ENCODE peak calls at places on chromosomes 2 and 18, in seven cellular contexts. Y is tibial artery; K is stimulated activated CD4-positive, alpha-beta T cell treated with anti-CD3 and anti-CD28 coated beads, Interleukin-15, amount 100 ng/mL, for 24 hours; J is fibroblast of gingiva; P is NCI-H2171 treated with DMSO at 0.1 percent for 48 hours; T is stimulated activated naive CD4-positive, alpha-beta T cell treated with Interleukin-2 at 50 U/mL for 16 hours; M is MCF 10A. O is an unnamed sample.

GRCh38 chr2:198640463-198640862 is 817.3 kb downstream of the SATB2 start:
- DNase-seq in Y (no peak), K (no peak), J (no peak), P (no peak), T (no peak), M (no peak), O (no peak)

GRCh38 chr2:54560146-54560881 is 104.2 kb downstream of the SPTBN1 start:
- DNase-seq in Y (peak; percentile 58), K (peak; percentile 44), J (peak; percentile 81), P (peak; percentile 15), T (no peak), M (peak; percentile 76), O (peak; percentile 65)

GRCh38 chr18:50183556-50183955 is 11.4 kb downstream of the MYO5B start:
- DNase-seq in Y (no peak), K (no peak), J (no peak), P (peak; percentile 20), T (no peak), M (peak; percentile 93), O (peak; percentile 46)

GRCh38 chr2:9398881-9399805 is 24.2 kb downstream of the ITGB1BP1 start:
- DNase-seq in Y (peak; percentile 48), K (no peak), J (no peak), P (no peak), T (no peak), M (no peak), O (no peak)

GRCh38 chr18:21004721-21005120 is 106.9 kb downstream of the ROCK1 start:
- DNase-seq in Y (no peak), K (no peak), J (peak; percentile 97), P (no peak), T (no peak), M (peak; percentile 66), O (no peak)

GRCh38 chr18:34511879-34512278 is 198.2 kb upstream of the DTNA start:
- DNase-seq in Y (no peak), K (no peak), J (no peak), P (no peak), T (no peak), M (no peak), O (no peak)

GRCh38 chr2:239299218-239299939 is 101.4 kb downstream of the HDAC4 start:
- DNase-seq in Y (peak; percentile 9), K (no peak), J (no peak), P (peak; percentile 61), T (no peak), M (no peak), O (no peak)

GRCh38 chr2:20169796-20170467 is 55.0 kb downstream of the SDC1 start:
- DNase-seq in Y (no peak), K (no peak), J (no peak), P (no peak), T (no peak), M (no peak), O (no peak)

GRCh38 chr2:37865640-37866039 is 59.4 kb upstream of the RMDN2 start:
- DNase-seq in Y (no peak), K (no peak), J (no peak), P (no peak), T (no peak), M (no peak), O (no peak)

GRCh38 chr2:195563857-195564512 is 93.0 kb upstream of the SLC39A10 start:
- DNase-seq in Y (no peak), K (peak; percentile 45), J (peak; percentile 59), P (no peak), T (peak; percentile 18), M (peak; percentile 59), O (peak; percentile 29)

GRCh38 chr2:201644001-201644400 is 698 bp upstream of the TMEM237 start:
- DNase-seq in Y (peak; percentile 54), K (no peak), J (peak; percentile 18), P (no peak), T (no peak), M (peak; percentile 19), O (no peak)

GRCh38 chr18:8050616-8051314 is 483.6 kb downstream of the PTPRM start:
- DNase-seq in Y (no peak), K (no peak), J (no peak), P (no peak), T (no peak), M (no peak), O (no peak)

GRCh38 chr2:66441651-66442365 is 6.9 kb downstream of the MEIS1 start:
- DNase-seq in Y (no peak), K (no peak), J (no peak), P (no peak), T (no peak), M (no peak), O (no peak)

GRCh38 chr2:26884486-26884885 is 36.6 kb downstream of the DPYSL5 start:
- DNase-seq in Y (no peak), K (no peak), J (no peak), P (no peak), T (no peak), M (no peak), O (no peak)

GRCh38 chr2:47654790-47655562 is 128.0 kb upstream of the MSH6 start:
- DNase-seq in Y (no peak), K (no peak), J (no peak), P (no peak), T (no peak), M (peak; percentile 46), O (peak; percentile 78)

GRCh38 chr2:174059178-174059874 is 94.2 kb upstream of the SP3 start:
- DNase-seq in Y (no peak), K (no peak), J (peak; percentile 70), P (no peak), T (no peak), M (peak; percentile 58), O (no peak)

GRCh38 chr2:147681093-147681492 is 163.7 kb upstream of the ACVR2A start:
- DNase-seq in Y (no peak), K (no peak), J (no peak), P (no peak), T (no peak), M (no peak), O (no peak)

GRCh38 chr2:182448371-182448770 is 21.5 kb upstream of the PDE1A start:
- DNase-seq in Y (no peak), K (no peak), J (no peak), P (no peak), T (no peak), M (no peak), O (no peak)

GRCh38 chr2:10584843-10585475 is 104.8 kb downstream of the NOL10 start:
- DNase-seq in Y (no peak), K (no peak), J (peak; percentile 58), P (no peak), T (no peak), M (peak; percentile 68), O (peak; percentile 93)

GRCh38 chr2:37890893-37891495 is 34.1 kb upstream of the RMDN2 start:
- DNase-seq in Y (peak; percentile 55), K (peak; percentile 81), J (peak; percentile 44), P (peak; percentile 43), T (peak; percentile 52), M (peak; percentile 73), O (peak; percentile 74)

GRCh38 chr2:147520817-147521216 is 324.0 kb upstream of the ACVR2A start:
- DNase-seq in Y (no peak), K (no peak), J (no peak), P (no peak), T (no peak), M (no peak), O (no peak)

GRCh38 chr2:31066594-31066993 is 71.6 kb downstream of the GALNT14 start:
- DNase-seq in Y (no peak), K (no peak), J (no peak), P (no peak), T (no peak), M (no peak), O (no peak)

GRCh38 chr18:76429262-76430126 is 65.5 kb downstream of the ZNF516 start:
- DNase-seq in Y (no peak), K (no peak), J (no peak), P (no peak), T (no peak), M (no peak), O (no peak)

GRCh38 chr18:45688113-45688512 is 35.9 kb upstream of the SLC14A1 start:
- DNase-seq in Y (no peak), K (no peak), J (no peak), P (no peak), T (no peak), M (no peak), O (no peak)

GRCh38 chr2:160590664-160591063 is 97.1 kb upstream of the RBMS1 start:
- DNase-seq in Y (no peak), K (no peak), J (no peak), P (no peak), T (no peak), M (no peak), O (no peak)

GRCh38 chr2:160430001-160430344 is 63.6 kb downstream of the RBMS1 start:
- DNase-seq in Y (no peak), K (no peak), J (no peak), P (no peak), T (no peak), M (no peak), O (no peak)

GRCh38 chr2:241844066-241844728 is 14.5 kb downstream of the PDCD1 start:
- DNase-seq in Y (peak; percentile 57), K (peak; percentile 95), J (peak; percentile 54), P (peak; percentile 22), T (peak; percentile 85), M (no peak), O (peak; percentile 51)

GRCh38 chr18:66013976-66014375 is 263.2 kb downstream of the CDH7 start:
- DNase-seq in Y (no peak), K (no peak), J (no peak), P (peak; percentile 51), T (no peak), M (peak; percentile 49), O (peak; percentile 32)

GRCh38 chr2:25483584-25484266 is 142.0 kb upstream of the DNMT3A start:
- DNase-seq in Y (no peak), K (no peak), J (no peak), P (no peak), T (no peak), M (no peak), O (no peak)

GRCh38 chr2:17156086-17156485 is 362.2 kb downstream of the RAD51AP2 start:
- DNase-seq in Y (no peak), K (no peak), J (no peak), P (no peak), T (no peak), M (no peak), O (no peak)

GRCh38 chr2:179332903-179333302 is 68.3 kb upstream of the SESTD1 start:
- DNase-seq in Y (no peak), K (no peak), J (peak; percentile 3), P (no peak), T (no peak), M (peak; percentile 58), O (peak; percentile 8)

GRCh38 chr2:102582845-102583244 is 36.5 kb upstream of the SLC9A2 start:
- DNase-seq in Y (no peak), K (no peak), J (no peak), P (no peak), T (no peak), M (no peak), O (no peak)

GRCh38 chr18:79111483-79111882 is 42.3 kb downstream of the ATP9B start:
- DNase-seq in Y (no peak), K (no peak), J (no peak), P (no peak), T (no peak), M (no peak), O (no peak)

O was measured in RWPE1.